ENCODE peak calls at places on chromosomes 3 and 15, in eight cellular contexts. One of them, this sample, is unnamed.

GRCh38 chr15:80483656-80484055 is 79.5 kb downstream of the ARNT2 start:
- DNase-seq in NCI-H2081: no peak
- DNase-seq in AML-193: no peak
- DNase-seq in stimulated activated CD8-positive, alpha-beta memory T cell treated with anti-CD3 and anti-CD28 coated beads, Interleukin-15, amount 100 ng/mL, for 4 hours: no peak
- DNase-seq in GM13976: no peak
- DNase-seq in CD4-positive, alpha-beta T cell: no peak
- DNase-seq in caudate nucleus: no peak
- DNase-seq in right cardiac atrium: no peak
- DNase-seq in this sample: no peak

GRCh38 chr3:35932995-35933394 is 293.7 kb downstream of the ARPP21 start:
- DNase-seq in GM13976: no peak
- DNase-seq in CD4-positive, alpha-beta T cell: no peak
- DNase-seq in NCI-H2081: peak; percentile 7
- DNase-seq in AML-193: no peak
- DNase-seq in caudate nucleus: peak; percentile 48
- DNase-seq in stimulated activated CD8-positive, alpha-beta memory T cell treated with anti-CD3 and anti-CD28 coated beads, Interleukin-15, amount 100 ng/mL, for 4 hours: no peak
- DNase-seq in right cardiac atrium: no peak
- DNase-seq in this sample: no peak

GRCh38 chr3:112829031-112829430 is 17.6 kb downstream of the CD200R1L start:
- DNase-seq in AML-193: no peak
- DNase-seq in caudate nucleus: no peak
- DNase-seq in CD4-positive, alpha-beta T cell: no peak
- DNase-seq in right cardiac atrium: no peak
- DNase-seq in GM13976: no peak
- DNase-seq in stimulated activated CD8-positive, alpha-beta memory T cell treated with anti-CD3 and anti-CD28 coated beads, Interleukin-15, amount 100 ng/mL, for 4 hours: no peak
- DNase-seq in NCI-H2081: no peak
- DNase-seq in this sample: no peak

GRCh38 chr3:34777361-34777760 is 862.0 kb upstream of the ARPP21 start:
- DNase-seq in AML-193: no peak
- DNase-seq in GM13976: no peak
- DNase-seq in caudate nucleus: no peak
- DNase-seq in right cardiac atrium: no peak
- DNase-seq in CD4-positive, alpha-beta T cell: no peak
- DNase-seq in stimulated activated CD8-positive, alpha-beta memory T cell treated with anti-CD3 and anti-CD28 coated beads, Interleukin-15, amount 100 ng/mL, for 4 hours: no peak
- DNase-seq in NCI-H2081: no peak
- DNase-seq in this sample: no peak

GRCh38 chr15:79769081-79769481 is 127.7 kb downstream of the MTHFS start:
- DNase-seq in CD4-positive, alpha-beta T cell: no peak
- DNase-seq in caudate nucleus: no peak
- DNase-seq in right cardiac atrium: no peak
- DNase-seq in stimulated activated CD8-positive, alpha-beta memory T cell treated with anti-CD3 and anti-CD28 coated beads, Interleukin-15, amount 100 ng/mL, for 4 hours: no peak
- DNase-seq in AML-193: peak; percentile 51
- DNase-seq in GM13976: no peak
- DNase-seq in NCI-H2081: no peak
- DNase-seq in this sample: no peak

GRCh38 chr3:50542177-50543034 is 25.1 kb downstream of the C3orf18 start:
- DNase-seq in NCI-H2081: peak; percentile 48
- DNase-seq in GM13976: peak; percentile 87
- DNase-seq in CD4-positive, alpha-beta T cell: peak; percentile 40
- DNase-seq in stimulated activated CD8-positive, alpha-beta memory T cell treated with anti-CD3 and anti-CD28 coated beads, Interleukin-15, amount 100 ng/mL, for 4 hours: peak; percentile 9
- DNase-seq in AML-193: peak; percentile 37
- DNase-seq in right cardiac atrium: peak; percentile 54
- DNase-seq in caudate nucleus: peak; percentile 67
- DNase-seq in this sample: peak; percentile 44

GRCh38 chr3:69182588-69183299 is 60.3 kb upstream of the LMOD3 start:
- DNase-seq in AML-193: no peak
- DNase-seq in NCI-H2081: no peak
- DNase-seq in caudate nucleus: no peak
- DNase-seq in CD4-positive, alpha-beta T cell: no peak
- DNase-seq in stimulated activated CD8-positive, alpha-beta memory T cell treated with anti-CD3 and anti-CD28 coated beads, Interleukin-15, amount 100 ng/mL, for 4 hours: no peak
- DNase-seq in GM13976: no peak
- DNase-seq in right cardiac atrium: no peak
- DNase-seq in this sample: no peak

GRCh38 chr3:167626490-167626889 is 27.3 kb downstream of the WDR49 start:
- DNase-seq in stimulated activated CD8-positive, alpha-beta memory T cell treated with anti-CD3 and anti-CD28 coated beads, Interleukin-15, amount 100 ng/mL, for 4 hours: no peak
- DNase-seq in AML-193: no peak
- DNase-seq in caudate nucleus: no peak
- DNase-seq in NCI-H2081: no peak
- DNase-seq in CD4-positive, alpha-beta T cell: no peak
- DNase-seq in right cardiac atrium: no peak
- DNase-seq in GM13976: no peak
- DNase-seq in this sample: no peak

GRCh38 chr3:37498126-37499039 is 324.0 kb upstream of the LRRFIP2 start:
- DNase-seq in CD4-positive, alpha-beta T cell: no peak
- DNase-seq in NCI-H2081: no peak
- DNase-seq in GM13976: no peak
- DNase-seq in stimulated activated CD8-positive, alpha-beta memory T cell treated with anti-CD3 and anti-CD28 coated beads, Interleukin-15, amount 100 ng/mL, for 4 hours: no peak
- DNase-seq in caudate nucleus: no peak
- DNase-seq in AML-193: no peak
- DNase-seq in right cardiac atrium: no peak
- DNase-seq in this sample: no peak

GRCh38 chr3:5013021-5013906 is 34.0 kb downstream of the BHLHE40 start:
- DNase-seq in CD4-positive, alpha-beta T cell: no peak
- DNase-seq in right cardiac atrium: peak; percentile 55
- DNase-seq in GM13976: no peak
- DNase-seq in NCI-H2081: no peak
- DNase-seq in AML-193: no peak
- DNase-seq in caudate nucleus: no peak
- DNase-seq in stimulated activated CD8-positive, alpha-beta memory T cell treated with anti-CD3 and anti-CD28 coated beads, Interleukin-15, amount 100 ng/mL, for 4 hours: no peak
- DNase-seq in this sample: no peak

GRCh38 chr3:32181370-32181769 is 57.1 kb upstream of the CMTM8 start:
- DNase-seq in GM13976: no peak
- DNase-seq in CD4-positive, alpha-beta T cell: no peak
- DNase-seq in stimulated activated CD8-positive, alpha-beta memory T cell treated with anti-CD3 and anti-CD28 coated beads, Interleukin-15, amount 100 ng/mL, for 4 hours: no peak
- DNase-seq in NCI-H2081: no peak
- DNase-seq in right cardiac atrium: no peak
- DNase-seq in AML-193: no peak
- DNase-seq in caudate nucleus: no peak
- DNase-seq in this sample: no peak

GRCh38 chr15:38625886-38626285 is 61.3 kb upstream of the RASGRP1 start:
- DNase-seq in stimulated activated CD8-positive, alpha-beta memory T cell treated with anti-CD3 and anti-CD28 coated beads, Interleukin-15, amount 100 ng/mL, for 4 hours: no peak
- DNase-seq in AML-193: no peak
- DNase-seq in GM13976: no peak
- DNase-seq in right cardiac atrium: no peak
- DNase-seq in caudate nucleus: no peak
- DNase-seq in NCI-H2081: no peak
- DNase-seq in CD4-positive, alpha-beta T cell: no peak
- DNase-seq in this sample: no peak

GRCh38 chr3:184450542-184450941 is 70.7 kb downstream of the CHRD start:
- DNase-seq in NCI-H2081: no peak
- DNase-seq in CD4-positive, alpha-beta T cell: no peak
- DNase-seq in GM13976: no peak
- DNase-seq in right cardiac atrium: no peak
- DNase-seq in stimulated activated CD8-positive, alpha-beta memory T cell treated with anti-CD3 and anti-CD28 coated beads, Interleukin-15, amount 100 ng/mL, for 4 hours: no peak
- DNase-seq in AML-193: no peak
- DNase-seq in caudate nucleus: no peak
- DNase-seq in this sample: no peak

GRCh38 chr15:98123834-98124233 is 163.3 kb downstream of the ARRDC4 start:
- DNase-seq in right cardiac atrium: no peak
- DNase-seq in AML-193: no peak
- DNase-seq in caudate nucleus: no peak
- DNase-seq in NCI-H2081: no peak
- DNase-seq in GM13976: no peak
- DNase-seq in CD4-positive, alpha-beta T cell: no peak
- DNase-seq in stimulated activated CD8-positive, alpha-beta memory T cell treated with anti-CD3 and anti-CD28 coated beads, Interleukin-15, amount 100 ng/mL, for 4 hours: no peak
- DNase-seq in this sample: no peak

GRCh38 chr3:133927543-133928066 is 31.9 kb upstream of the RAB6B start:
- DNase-seq in CD4-positive, alpha-beta T cell: peak; percentile 64
- DNase-seq in AML-193: no peak
- DNase-seq in stimulated activated CD8-positive, alpha-beta memory T cell treated with anti-CD3 and anti-CD28 coated beads, Interleukin-15, amount 100 ng/mL, for 4 hours: peak; percentile 60
- DNase-seq in caudate nucleus: no peak
- DNase-seq in NCI-H2081: peak; percentile 50
- DNase-seq in right cardiac atrium: peak; percentile 77
- DNase-seq in GM13976: peak; percentile 91
- DNase-seq in this sample: peak; percentile 46

GRCh38 chr15:38991126-38991525 is 426.5 kb upstream of the RASGRP1 start:
- DNase-seq in caudate nucleus: no peak
- DNase-seq in AML-193: no peak
- DNase-seq in stimulated activated CD8-positive, alpha-beta memory T cell treated with anti-CD3 and anti-CD28 coated beads, Interleukin-15, amount 100 ng/mL, for 4 hours: no peak
- DNase-seq in GM13976: no peak
- DNase-seq in NCI-H2081: no peak
- DNase-seq in right cardiac atrium: no peak
- DNase-seq in CD4-positive, alpha-beta T cell: no peak
- DNase-seq in this sample: no peak

GRCh38 chr3:178386880-178387279 is 149.4 kb upstream of the KCNMB2 start:
- DNase-seq in stimulated activated CD8-positive, alpha-beta memory T cell treated with anti-CD3 and anti-CD28 coated beads, Interleukin-15, amount 100 ng/mL, for 4 hours: no peak
- DNase-seq in AML-193: no peak
- DNase-seq in GM13976: no peak
- DNase-seq in caudate nucleus: no peak
- DNase-seq in NCI-H2081: no peak
- DNase-seq in right cardiac atrium: no peak
- DNase-seq in CD4-positive, alpha-beta T cell: no peak
- DNase-seq in this sample: no peak

GRCh38 chr15:41323611-41324010 is 8.8 kb downstream of the OIP5 start:
- DNase-seq in caudate nucleus: no peak
- DNase-seq in stimulated activated CD8-positive, alpha-beta memory T cell treated with anti-CD3 and anti-CD28 coated beads, Interleukin-15, amount 100 ng/mL, for 4 hours: no peak
- DNase-seq in AML-193: no peak
- DNase-seq in GM13976: no peak
- DNase-seq in NCI-H2081: no peak
- DNase-seq in CD4-positive, alpha-beta T cell: no peak
- DNase-seq in right cardiac atrium: no peak
- DNase-seq in this sample: peak; percentile 57

GRCh38 chr15:56936929-56937328 is 18.5 kb downstream of the TCF12 start:
- DNase-seq in CD4-positive, alpha-beta T cell: no peak
- DNase-seq in right cardiac atrium: no peak
- DNase-seq in stimulated activated CD8-positive, alpha-beta memory T cell treated with anti-CD3 and anti-CD28 coated beads, Interleukin-15, amount 100 ng/mL, for 4 hours: no peak
- DNase-seq in NCI-H2081: no peak
- DNase-seq in AML-193: no peak
- DNase-seq in GM13976: no peak
- DNase-seq in caudate nucleus: no peak
- DNase-seq in this sample: no peak

GRCh38 chr3:123082370-123083065 is 15.7 kb downstream of the PDIA5 start:
- DNase-seq in NCI-H2081: no peak
- DNase-seq in CD4-positive, alpha-beta T cell: no peak
- DNase-seq in right cardiac atrium: no peak
- DNase-seq in GM13976: peak; percentile 54
- DNase-seq in caudate nucleus: no peak
- DNase-seq in AML-193: no peak
- DNase-seq in stimulated activated CD8-positive, alpha-beta memory T cell treated with anti-CD3 and anti-CD28 coated beads, Interleukin-15, amount 100 ng/mL, for 4 hours: no peak
- DNase-seq in this sample: no peak

GRCh38 chr3:172687501-172687900 is 23.4 kb downstream of the NCEH1 start:
- DNase-seq in GM13976: no peak
- DNase-seq in caudate nucleus: no peak
- DNase-seq in right cardiac atrium: no peak
- DNase-seq in stimulated activated CD8-positive, alpha-beta memory T cell treated with anti-CD3 and anti-CD28 coated beads, Interleukin-15, amount 100 ng/mL, for 4 hours: no peak
- DNase-seq in CD4-positive, alpha-beta T cell: no peak
- DNase-seq in NCI-H2081: peak; percentile 84
- DNase-seq in AML-193: no peak
- DNase-seq in this sample: no peak

GRCh38 chr3:154022603-154023002 is 98.6 kb upstream of the ARHGEF26 start:
- DNase-seq in GM13976: no peak
- DNase-seq in AML-193: no peak
- DNase-seq in right cardiac atrium: no peak
- DNase-seq in NCI-H2081: no peak
- DNase-seq in caudate nucleus: no peak
- DNase-seq in CD4-positive, alpha-beta T cell: no peak
- DNase-seq in stimulated activated CD8-positive, alpha-beta memory T cell treated with anti-CD3 and anti-CD28 coated beads, Interleukin-15, amount 100 ng/mL, for 4 hours: no peak
- DNase-seq in this sample: no peak

GRCh38 chr3:4738737-4739274 is 240.4 kb upstream of the BHLHE40 start:
- DNase-seq in AML-193: no peak
- DNase-seq in GM13976: no peak
- DNase-seq in right cardiac atrium: no peak
- DNase-seq in stimulated activated CD8-positive, alpha-beta memory T cell treated with anti-CD3 and anti-CD28 coated beads, Interleukin-15, amount 100 ng/mL, for 4 hours: no peak
- DNase-seq in CD4-positive, alpha-beta T cell: no peak
- DNase-seq in NCI-H2081: no peak
- DNase-seq in caudate nucleus: no peak
- DNase-seq in this sample: no peak